ENCODE peak calls at places on chromosomes 4 and X, in six cellular contexts. M is GM23248, V is Karpas-422, D is H9, X is astrocyte, W is fibroblast of lung. O is an unnamed sample.

GRCh38 chrX:150854856-150855255 is 43.6 kb downstream of the CD99L2 start:
- DNase-seq in M (no peak), V (no peak), D (no peak), X (no peak), W (no peak), O (peak; percentile 29)

GRCh38 chr4:165874799-165875371 is 1.8 kb downstream of the TLL1 start:
- DNase-seq in M (no peak), V (no peak), D (peak; percentile 67), X (no peak), W (no peak), O (peak; percentile 34)

GRCh38 chrX:16458208-16458607 is 191.8 kb upstream of the S100G start:
- DNase-seq in M (no peak), V (no peak), D (no peak), X (no peak), W (no peak), O (no peak)

GRCh38 chr4:89998350-89999098 is 103.9 kb downstream of the MMRN1 start:
- DNase-seq in M (no peak), V (no peak), D (no peak), X (no peak), W (no peak), O (no peak)

GRCh38 chrX:22397566-22397965 is 124.9 kb downstream of the CBLL2 start:
- DNase-seq in M (peak; percentile 53), V (no peak), D (no peak), X (peak; percentile 22), W (peak; percentile 25), O (peak; percentile 18)

GRCh38 chr4:23959401-23960148 is 69.7 kb upstream of the PPARGC1A start:
- DNase-seq in M (no peak), V (no peak), D (no peak), X (no peak), W (no peak), O (no peak)

GRCh38 chr4:157907224-157907623 is 265.6 kb downstream of the GASK1B start:
- DNase-seq in M (no peak), V (no peak), D (no peak), X (no peak), W (no peak), O (no peak)

GRCh38 chr4:174012135-174012923 is 271.1 kb downstream of the FBXO8 start:
- DNase-seq in M (peak; percentile 40), V (no peak), D (no peak), X (no peak), W (no peak), O (no peak)

GRCh38 chr4:113290666-113291065 is 241.2 kb downstream of the ANK2 start:
- DNase-seq in M (no peak), V (no peak), D (no peak), X (no peak), W (no peak), O (no peak)

GRCh38 chr4:97367878-97368277 is 775.4 kb downstream of the STPG2 start:
- DNase-seq in M (peak; percentile 2), V (no peak), D (no peak), X (peak; percentile 89), W (peak; percentile 92), O (peak; percentile 63)

GRCh38 chr4:186765138-186765537 is 41.5 kb upstream of the FAT1 start:
- DNase-seq in M (peak; percentile 65), V (no peak), D (peak; percentile 52), X (peak; percentile 70), W (peak; percentile 78), O (peak; percentile 95)

DNA sequence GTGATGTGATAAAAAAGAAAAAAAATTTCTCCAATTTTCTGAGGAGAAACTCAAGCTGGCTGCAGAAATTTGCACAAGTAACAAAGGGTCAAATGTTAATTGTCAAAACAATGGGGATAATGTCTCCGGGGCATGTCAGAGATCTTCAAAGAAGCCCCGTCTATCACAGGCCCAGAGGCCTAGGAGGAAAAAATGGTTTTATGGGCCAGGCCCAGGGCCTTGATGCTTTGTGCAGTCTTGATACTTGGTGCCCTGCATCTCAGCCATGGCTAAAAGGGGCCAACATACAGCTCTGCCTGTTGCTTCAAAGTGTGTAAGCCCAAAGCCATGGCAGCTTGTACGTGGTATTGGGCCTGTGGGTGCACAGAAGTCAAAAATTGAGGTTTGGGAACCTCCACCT is 961.0 kb downstream of the FAM133A start:
- DNase-seq in M (no peak), V (no peak), D (no peak), X (no peak), W (no peak), O (no peak)
- H2AFZ ChIP-seq in M (no peak overlapping the region), V (no peak overlapping the region), D (no peak overlapping the region), X (no peak overlapping the region), W (no peak overlapping the region), O (no peak overlapping the region)

GRCh38 chr4:125322363-125322730 is 7.6 kb downstream of the FAT4 start:
- DNase-seq in M (peak; percentile 61), V (no peak), D (no peak), X (peak; percentile 63), W (peak; percentile 72), O (peak; percentile 14)
- H3K79me2 ChIP-seq in M (peaks cover 90% of the 10 kb centered on the region), V (no peaks in the 10 kb centered on the region), D (no peaks in the 10 kb centered on the region), X (no peaks in the 10 kb centered on the region), W (peaks cover 8% of the 10 kb centered on the region), O (no peaks in the 10 kb centered on the region)

GRCh38 chrX:96579252-96579651 is 105.4 kb upstream of the DIAPH2 start:
- DNase-seq in M (no peak), V (no peak), D (no peak), X (no peak), W (no peak), O (no peak)
- H2AFZ ChIP-seq in M (no peak overlapping the region), V (no peak overlapping the region), D (no peak overlapping the region), X (no peak overlapping the region), W (no peak overlapping the region), O (no peak overlapping the region)

GRCh38 chr4:152501846-152502536 is 33.9 kb downstream of the FBXW7 start:
- DNase-seq in M (peak; percentile 60), V (no peak), D (no peak), X (peak; percentile 22), W (peak; percentile 39), O (no peak)
- H3K79me2 ChIP-seq in M (peaks cover 97% of the 10 kb centered on the region), V (peaks cover 10% of the 10 kb centered on the region), D (peaks cover 2% of the 10 kb centered on the region), X (peaks cover 48% of the 10 kb centered on the region), W (no peaks in the 10 kb centered on the region), O (peaks cover 89% of the 10 kb centered on the region)

DNA sequence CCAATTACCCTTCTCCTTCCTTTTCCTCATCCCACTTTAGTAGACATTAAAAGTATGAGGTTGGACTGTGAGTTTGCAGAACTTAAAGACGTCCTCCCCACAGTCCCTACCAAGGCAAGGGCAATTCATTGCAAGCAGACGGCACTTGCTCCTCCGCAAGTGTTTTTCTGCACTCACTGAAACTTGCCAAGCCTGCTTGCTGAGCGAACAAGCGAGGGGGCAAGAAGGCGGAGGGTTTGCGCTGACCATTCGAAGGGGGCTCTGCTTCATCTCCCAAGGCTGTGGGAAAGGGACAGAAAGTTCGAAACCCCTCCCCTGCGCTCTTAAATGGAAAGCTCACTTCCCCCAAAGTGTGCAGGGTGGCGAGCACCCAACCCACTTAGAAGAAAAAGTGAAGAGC is 1.5 kb downstream of the MID1 start:
- DNase-seq in M (peak; percentile 43), V (no peak), D (no peak), X (no peak), W (peak; percentile 30), O (no peak)
- H2AFZ ChIP-seq in M (peak overlapping the region; percentile 87), V (no peak overlapping the region), D (no peak overlapping the region), X (no peak overlapping the region), W (no peak overlapping the region), O (no peak overlapping the region)

DNA sequence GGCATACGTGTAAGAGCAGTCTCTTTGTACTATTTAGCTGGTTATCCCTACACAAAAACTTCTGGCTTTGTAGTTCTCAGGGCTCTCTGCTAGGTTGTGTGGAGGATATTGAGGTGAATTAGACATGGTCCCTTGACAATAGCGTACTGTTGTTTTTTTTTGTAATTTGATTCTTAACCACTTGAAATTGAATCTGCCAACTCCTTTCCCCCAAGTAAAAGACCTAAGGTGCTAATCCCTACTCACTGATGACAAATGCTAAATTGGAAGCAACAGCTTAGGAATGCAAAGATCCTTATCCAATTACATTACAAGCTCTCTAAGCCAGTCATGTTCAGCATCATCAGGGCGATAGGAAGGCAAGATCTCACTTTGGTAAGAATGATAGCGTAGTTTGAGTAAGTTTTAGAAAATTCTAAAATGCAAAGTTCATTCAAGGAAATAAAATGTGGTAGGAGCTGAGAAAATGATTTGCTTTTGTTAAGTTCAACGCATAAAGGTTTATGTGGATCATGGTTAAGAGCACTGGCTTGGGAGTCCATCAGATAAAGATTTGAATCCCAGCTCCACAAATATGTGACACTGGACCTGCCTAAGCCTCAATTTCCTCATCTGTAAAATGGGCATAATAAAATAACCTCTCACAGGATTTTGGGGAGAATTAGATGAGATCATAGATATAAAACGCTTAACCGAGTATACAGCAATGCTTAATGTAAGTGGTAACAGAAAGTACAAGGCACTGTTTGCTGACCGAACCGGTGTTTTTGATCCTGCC is 39.3 kb downstream of the DOCK11 start:
- DNase-seq in M (peak; percentile 20), V (no peak), D (no peak), X (peak; percentile 79), W (peak; percentile 77), O (no peak)
- H3K79me2 ChIP-seq in M (peaks cover 13% of the 10 kb centered on the region), V (peaks cover 67% of the 10 kb centered on the region), D (no peaks in the 10 kb centered on the region), X (no peaks in the 10 kb centered on the region), W (peaks cover 9% of the 10 kb centered on the region), O (no peaks in the 10 kb centered on the region)